ENCODE peak calls at places on chromosomes 3 and 15, in five cellular contexts. A, Y, C, K and R are unnamed samples.

GRCh38 chr15:88493811-88494210 is 26.3 kb downstream of the MRPS11 start:
- DNase-seq in A (no peak), Y (no peak), C (no peak), K (no peak), R (no peak)

GRCh38 chr15:74901612-74902063 is 5.0 kb downstream of the FAM219B start:
- DNase-seq in A (peak; percentile 66), Y (peak; percentile 47), C (peak; percentile 55), K (peak; percentile 82), R (no peak)

GRCh38 chr15:68543546-68544008 is 35.2 kb upstream of the CORO2B start:
- DNase-seq in A (no peak), Y (no peak), C (no peak), K (no peak), R (no peak)

GRCh38 chr15:97977734-97978133 is 17.2 kb downstream of the ARRDC4 start:
- DNase-seq in A (no peak), Y (no peak), C (no peak), K (no peak), R (no peak)

GRCh38 chr3:46913644-46914043 is 36.1 kb downstream of the PTH1R start:
- DNase-seq in A (no peak), Y (no peak), C (no peak), K (no peak), R (no peak)

GRCh38 chr3:129611812-129612349 is 5.4 kb upstream of the PLXND1 start:
- DNase-seq in A (peak; percentile 70), Y (no peak), C (no peak), K (no peak), R (no peak)

GRCh38 chr3:152586974-152587373 is 248.0 kb upstream of the P2RY1 start:
- DNase-seq in A (no peak), Y (no peak), C (no peak), K (no peak), R (no peak)

GRCh38 chr15:33988384-33988783 is 20.1 kb downstream of the CHRM5 start:
- DNase-seq in A (no peak), Y (no peak), C (no peak), K (no peak), R (no peak)

GRCh38 chr3:169939320-169939719 is 27.3 kb upstream of the SEC62 start:
- DNase-seq in A (no peak), Y (no peak), C (no peak), K (no peak), R (no peak)

GRCh38 chr3:184361932-184362667 is 590 bp downstream of the POLR2H start:
- DNase-seq in A (no peak), Y (peak; percentile 44), C (peak; percentile 81), K (peak; percentile 70), R (no peak)

GRCh38 chr15:64092075-64092820 is 1.4 kb downstream of the CIAO2A start:
- DNase-seq in A (no peak), Y (no peak), C (no peak), K (no peak), R (no peak)
- TF ChIP-seq CTCF in A (peak; percentile 18), Y (no peak), C (peak; percentile 7), K (peak; percentile 31), R (peak; percentile 18)

GRCh38 chr3:16322189-16322588 is 57.2 kb downstream of the OXNAD1 start:
- DNase-seq in A (no peak), Y (no peak), C (no peak), K (no peak), R (no peak)

GRCh38 chr3:16317561-16317945 is 52.5 kb downstream of the OXNAD1 start:
- DNase-seq in A (no peak), Y (no peak), C (no peak), K (no peak), R (no peak)

GRCh38 chr3:16318216-16318615 is 53.2 kb downstream of the OXNAD1 start:
- DNase-seq in A (no peak), Y (no peak), C (no peak), K (no peak), R (no peak)

GRCh38 chr3:16319307-16319706 is 54.3 kb downstream of the OXNAD1 start:
- DNase-seq in A (no peak), Y (peak; percentile 25), C (no peak), K (peak; percentile 40), R (no peak)

GRCh38 chr3:16319723-16320122 is 54.7 kb downstream of the OXNAD1 start:
- DNase-seq in A (no peak), Y (no peak), C (no peak), K (no peak), R (no peak)
- TF ChIP-seq CTCF in A (no peak), Y (no peak), C (no peak), K (no peak), R (no peak)

DNA sequence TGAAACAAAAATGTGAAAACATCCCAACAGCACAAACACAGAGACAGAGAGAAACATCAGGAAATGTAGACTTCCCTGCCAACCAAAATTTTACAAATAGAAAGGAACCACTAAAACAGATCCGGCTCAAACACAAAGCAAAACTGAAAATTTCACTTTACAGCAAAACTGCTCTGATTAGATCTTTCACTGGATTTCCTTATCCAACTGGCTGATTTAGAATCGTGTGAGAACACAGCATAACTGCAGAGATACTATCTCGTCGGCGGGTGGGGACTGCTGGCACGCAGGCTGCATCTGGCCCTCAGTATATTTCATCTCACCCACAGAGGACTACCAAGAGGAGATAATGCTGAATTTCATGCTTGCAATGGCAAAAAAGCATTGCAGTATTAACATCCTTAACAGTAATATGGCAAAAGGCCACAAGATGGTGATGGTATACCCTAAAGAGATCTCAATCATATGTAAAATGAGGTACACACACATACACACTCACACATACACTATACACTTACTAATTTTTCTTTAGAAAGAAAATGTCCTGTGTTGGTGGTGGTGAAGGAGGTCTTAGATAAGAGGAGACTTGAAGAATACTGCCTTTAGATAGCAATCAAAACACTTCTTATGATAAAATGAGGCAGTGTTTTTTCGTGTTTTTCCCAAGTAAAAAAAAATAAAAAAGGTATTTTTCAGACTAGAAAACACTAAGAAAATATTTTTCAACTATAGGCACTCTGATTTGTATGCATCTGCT is 10.6 kb upstream of the LEO1 start:
- DNase-seq in A (no peak), Y (peak; percentile 22), C (no peak), K (peak; percentile 77), R (no peak)
- TF ChIP-seq CTCF in A (peak; percentile 39), Y (peak; percentile 30), C (peak; percentile 64), K (peak; percentile 67), R (peak; percentile 75)

GRCh38 chr3:28334552-28334951 is 14.0 kb upstream of the ZCWPW2 start:
- DNase-seq in A (no peak), Y (no peak), C (no peak), K (no peak), R (no peak)
- TF ChIP-seq CTCF in A (no peak), Y (no peak), C (no peak), K (peak; percentile 25), R (peak; percentile 34)

GRCh38 chr3:48305396-48305795 is 28.1 kb downstream of the SPINK8 start:
- DNase-seq in A (no peak), Y (no peak), C (no peak), K (no peak), R (no peak)
- TF ChIP-seq CTCF in A (no peak), Y (no peak), C (no peak), K (no peak), R (no peak)

DNA sequence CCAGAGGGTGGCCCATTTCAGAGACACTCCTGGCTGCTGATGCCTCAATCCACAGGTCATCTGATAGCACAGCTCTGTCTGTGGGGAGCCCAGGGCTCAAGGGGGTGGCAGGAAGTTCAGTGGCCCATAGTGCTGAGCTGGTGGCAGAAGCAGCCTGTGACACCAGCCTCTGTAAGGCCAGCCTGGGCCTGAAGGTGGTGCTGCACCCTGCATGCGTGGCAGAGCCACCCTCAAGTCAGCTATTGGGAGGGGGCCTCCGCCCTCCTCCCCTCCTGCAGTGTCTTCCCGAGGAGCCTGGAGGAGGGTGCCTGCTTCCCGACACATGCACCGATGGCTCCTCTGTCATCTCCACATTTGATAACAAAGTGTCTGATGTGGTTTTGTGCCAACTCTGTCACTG is 3.0 kb downstream of the PLA1A start:
- DNase-seq in A (no peak), Y (peak; percentile 7), C (peak; percentile 40), K (peak; percentile 46), R (no peak)
- TF ChIP-seq CTCF in A (peak; percentile 44), Y (peak; percentile 32), C (peak; percentile 74), K (peak; percentile 88), R (peak; percentile 40)

GRCh38 chr3:117400303-117400702 is 690.7 kb downstream of the TUSC7 start:
- DNase-seq in A (no peak), Y (no peak), C (no peak), K (no peak), R (no peak)

GRCh38 chr3:117404756-117405155 is 695.2 kb downstream of the TUSC7 start:
- DNase-seq in A (no peak), Y (no peak), C (no peak), K (no peak), R (no peak)

GRCh38 chr3:117398166-117398954 is 688.8 kb downstream of the TUSC7 start:
- DNase-seq in A (no peak), Y (no peak), C (no peak), K (no peak), R (no peak)

GRCh38 chr3:117404153-117404552 is 694.6 kb downstream of the TUSC7 start:
- DNase-seq in A (no peak), Y (no peak), C (no peak), K (no peak), R (no peak)

GRCh38 chr3:117399311-117400068 is 689.9 kb downstream of the TUSC7 start:
- DNase-seq in A (no peak), Y (no peak), C (no peak), K (no peak), R (no peak)
- TF ChIP-seq CTCF in A (no peak), Y (no peak), C (no peak), K (no peak), R (no peak)

GRCh38 chr3:161925749-161926360 is 429.2 kb downstream of the OTOL1 start:
- DNase-seq in A (no peak), Y (no peak), C (no peak), K (no peak), R (no peak)
- TF ChIP-seq CTCF in A (no peak), Y (peak; percentile 45), C (no peak), K (peak; percentile 23), R (peak; percentile 44)

GRCh38 chr15:39479916-39480315 is 101.0 kb upstream of the THBS1 start:
- DNase-seq in A (no peak), Y (no peak), C (no peak), K (no peak), R (no peak)

GRCh38 chr15:39471791-39472190 is 109.1 kb upstream of the THBS1 start:
- DNase-seq in A (no peak), Y (no peak), C (no peak), K (no peak), R (no peak)

GRCh38 chr15:39472661-39473657 is 107.9 kb upstream of the THBS1 start:
- DNase-seq in A (no peak), Y (no peak), C (peak; percentile 54), K (no peak), R (no peak)

GRCh38 chr15:39478996-39479395 is 101.9 kb upstream of the THBS1 start:
- DNase-seq in A (no peak), Y (no peak), C (no peak), K (no peak), R (no peak)

GRCh38 chr15:39474657-39475056 is 106.2 kb upstream of the THBS1 start:
- DNase-seq in A (peak; percentile 44), Y (no peak), C (no peak), K (no peak), R (no peak)
- TF ChIP-seq CTCF in A (no peak), Y (no peak), C (no peak), K (no peak), R (no peak)